ENCODE peak calls at places on chromosomes 7 and 10, in four cellular contexts. I, J, W and O are unnamed samples.

GRCh38 chr10:51397244-51397643 is 302.2 kb downstream of the CSTF2T start:
- DNase-seq in J (no peak), I (no peak), W (no peak), O (no peak)

GRCh38 chr7:5276611-5277010 is 6.1 kb upstream of the SLC29A4 start:
- DNase-seq in I (no peak), W (no peak), J (no peak), O (no peak)

GRCh38 chr7:1888425-1888824 is 218.3 kb downstream of the ELFN1 start:
- DNase-seq in J (no peak), I (no peak), W (no peak), O (no peak)

GRCh38 chr10:70122742-70123141 is 9.9 kb downstream of the AIFM2 start:
- DNase-seq in W (no peak), J (no peak), I (no peak), O (no peak)

GRCh38 chr7:142445019-142445686 is 187.3 kb upstream of the PRSS58 start:
- DNase-seq in W (no peak), I (peak; percentile 39), J (no peak), O (no peak)

GRCh38 chr7:110591341-110591740 is 499.6 kb upstream of the LRRN3 start:
- DNase-seq in W (no peak), J (no peak), I (no peak), O (no peak)

GRCh38 chr7:44277851-44278250 is 47.5 kb downstream of the CAMK2B start:
- DNase-seq in W (no peak), J (no peak), I (no peak), O (no peak)

GRCh38 chr10:105950410-105950809 is 1214.1 kb downstream of the SORCS1 start:
- DNase-seq in J (peak; percentile 0), I (peak; percentile 30), W (no peak), O (peak; percentile 22)

GRCh38 chr10:24208661-24209420 is at the start of gene KIAA1217:
- DNase-seq in J (no peak), I (no peak), W (no peak), O (peak; percentile 21)

GRCh38 chr7:132061931-132062330 is 505.5 kb upstream of the PODXL start:
- DNase-seq in W (no peak), J (no peak), I (no peak), O (no peak)

GRCh38 chr10:11330383-11331020 is 280.9 kb downstream of the USP6NL start:
- DNase-seq in W (no peak), I (no peak), J (no peak), O (no peak)

GRCh38 chr7:151777913-151778670 is 98.8 kb downstream of the PRKAG2 start:
- DNase-seq in J (no peak), I (no peak), W (no peak), O (no peak)

GRCh38 chr7:28904539-28905143 is 53.5 kb downstream of the TRIL start:
- DNase-seq in J (no peak), I (no peak), W (no peak), O (no peak)

GRCh38 chr7:135536160-135536559 is 21.6 kb upstream of the NUP205 start:
- DNase-seq in J (no peak), W (no peak), I (no peak), O (no peak)

GRCh38 chr7:36311539-36311938 is 78.1 kb upstream of the ANLN start:
- DNase-seq in J (no peak), W (no peak), I (no peak), O (no peak)

GRCh38 chr7:26372211-26372610 is 80.5 kb downstream of the SNX10 start:
- DNase-seq in W (no peak), J (no peak), I (no peak), O (no peak)

GRCh38 chr7:150738092-150739044 is 1.1 kb downstream of the GIMAP5 start:
- DNase-seq in J (no peak), W (no peak), I (peak; percentile 51), O (no peak)